ENCODE peak calls at places on chromosomes 2 and 18, in five cellular contexts. One of them, this sample, is unnamed.

GRCh38 chr18:77080283-77080682 is 52.3 kb downstream of the MBP start:
- DNase-seq in HuH-7: no peak
- DNase-seq in GM12865: peak; percentile 65
- DNase-seq in transverse colon: peak; percentile 40
- DNase-seq in CD4-positive, alpha-beta T cell: no peak
- DNase-seq in this sample: no peak

GRCh38 chr18:32801236-32801635 is 28.4 kb upstream of the KLHL14 start:
- DNase-seq in HuH-7: no peak
- DNase-seq in GM12865: no peak
- DNase-seq in transverse colon: no peak
- DNase-seq in CD4-positive, alpha-beta T cell: no peak
- DNase-seq in this sample: no peak

GRCh38 chr2:119240311-119241204 is 16.9 kb downstream of the STEAP3 start:
- DNase-seq in HuH-7: peak; percentile 71
- DNase-seq in CD4-positive, alpha-beta T cell: no peak
- DNase-seq in transverse colon: peak; percentile 60
- DNase-seq in GM12865: no peak
- DNase-seq in this sample: no peak

GRCh38 chr2:19632327-19633040 is 269.3 kb downstream of the TTC32 start:
- DNase-seq in HuH-7: no peak
- DNase-seq in transverse colon: no peak
- DNase-seq in GM12865: no peak
- DNase-seq in CD4-positive, alpha-beta T cell: no peak
- DNase-seq in this sample: no peak

GRCh38 chr2:233360771-233361176 is 6.5 kb downstream of the DGKD start:
- DNase-seq in GM12865: no peak
- DNase-seq in CD4-positive, alpha-beta T cell: no peak
- DNase-seq in transverse colon: peak; percentile 1
- DNase-seq in HuH-7: no peak
- DNase-seq in this sample: no peak

GRCh38 chr18:65721634-65722033 is 29.2 kb upstream of the CDH7 start:
- DNase-seq in transverse colon: no peak
- DNase-seq in GM12865: no peak
- DNase-seq in CD4-positive, alpha-beta T cell: no peak
- DNase-seq in HuH-7: no peak
- DNase-seq in this sample: no peak

GRCh38 chr2:70124983-70125480 is 37.8 kb downstream of the PCBP1 start:
- DNase-seq in CD4-positive, alpha-beta T cell: peak; percentile 57
- DNase-seq in HuH-7: peak; percentile 43
- DNase-seq in GM12865: peak; percentile 87
- DNase-seq in transverse colon: peak; percentile 68
- DNase-seq in this sample: peak; percentile 64

GRCh38 chr2:104412384-104412783 is 441.5 kb upstream of the POU3F3 start:
- DNase-seq in transverse colon: peak; percentile 33
- DNase-seq in GM12865: peak; percentile 32
- DNase-seq in CD4-positive, alpha-beta T cell: no peak
- DNase-seq in HuH-7: peak; percentile 20
- DNase-seq in this sample: peak; percentile 81

GRCh38 chr18:46095532-46095931 is 2.6 kb downstream of the ATP5F1A start:
- DNase-seq in GM12865: no peak
- DNase-seq in CD4-positive, alpha-beta T cell: no peak
- DNase-seq in transverse colon: no peak
- DNase-seq in HuH-7: no peak
- DNase-seq in this sample: no peak

GRCh38 chr2:106944220-106944619 is 58.3 kb upstream of the ST6GAL2 start:
- DNase-seq in HuH-7: no peak
- DNase-seq in transverse colon: no peak
- DNase-seq in GM12865: no peak
- DNase-seq in CD4-positive, alpha-beta T cell: no peak
- DNase-seq in this sample: no peak

GRCh38 chr2:16124881-16125613 is 184.7 kb downstream of the MYCN start:
- DNase-seq in HuH-7: no peak
- DNase-seq in GM12865: no peak
- DNase-seq in CD4-positive, alpha-beta T cell: no peak
- DNase-seq in transverse colon: no peak
- DNase-seq in this sample: no peak

GRCh38 chr18:52394602-52395001 is 54.6 kb downstream of the DCC start:
- DNase-seq in transverse colon: no peak
- DNase-seq in HuH-7: no peak
- DNase-seq in CD4-positive, alpha-beta T cell: no peak
- DNase-seq in GM12865: peak; percentile 71
- DNase-seq in this sample: no peak

GRCh38 chr2:12797815-12798214 is 81.1 kb downstream of the TRIB2 start:
- DNase-seq in transverse colon: no peak
- DNase-seq in HuH-7: no peak
- DNase-seq in GM12865: no peak
- DNase-seq in CD4-positive, alpha-beta T cell: no peak
- DNase-seq in this sample: no peak

GRCh38 chr18:10070581-10071000 is 156.8 kb downstream of the VAPA start:
- DNase-seq in HuH-7: no peak
- DNase-seq in transverse colon: no peak
- DNase-seq in CD4-positive, alpha-beta T cell: no peak
- DNase-seq in GM12865: no peak
- DNase-seq in this sample: no peak

GRCh38 chr2:190344275-190344827 is 962 bp downstream of the INPP1 start:
- DNase-seq in transverse colon: peak; percentile 62
- DNase-seq in CD4-positive, alpha-beta T cell: peak; percentile 2
- DNase-seq in HuH-7: peak; percentile 63
- DNase-seq in GM12865: peak; percentile 77
- DNase-seq in this sample: peak; percentile 83

GRCh38 chr18:47595816-47596501 is 334.5 kb downstream of the SMAD2 start:
- DNase-seq in GM12865: peak; percentile 47
- DNase-seq in CD4-positive, alpha-beta T cell: no peak
- DNase-seq in HuH-7: peak; percentile 14
- DNase-seq in transverse colon: peak; percentile 55
- DNase-seq in this sample: peak; percentile 23

GRCh38 chr2:237774811-237775553 is 23.6 kb upstream of the RBM44 start:
- DNase-seq in GM12865: peak; percentile 73
- DNase-seq in HuH-7: peak; percentile 77
- DNase-seq in CD4-positive, alpha-beta T cell: peak; percentile 12
- DNase-seq in transverse colon: peak; percentile 57
- DNase-seq in this sample: peak; percentile 78

This sample was measured in HT-29.